ENCODE peak calls at places on chromosome 14, in five cellular contexts. T is dorsolateral prefrontal cortex, Y is MCF 10A, Q is breast epithelium, F is GM13977. Z is an unnamed sample.

GRCh38 chr14:50955373-50956043 is 11.2 kb upstream of the PYGL start:
- DNase-seq in T (no peak), Y (peak), Q (peak), F (no peak), Z (no peak)

GRCh38 chr14:68655961-68656360 is 136.9 kb downstream of the ZFP36L1 start:
- DNase-seq in T (no peak), Y (peak), Q (peak), F (no peak), Z (no peak)

GRCh38 chr14:101601603-101602465 is 40.5 kb downstream of the DIO3 start:
- DNase-seq in T (peak), Y (no peak), Q (peak), F (no peak), Z (no peak)

GRCh38 chr14:69268763-69269162 is 8.8 kb downstream of the GALNT16 start:
- DNase-seq in T (no peak), Y (no peak), Q (no peak), F (no peak), Z (no peak)

GRCh38 chr14:78022059-78022458 is 148.1 kb upstream of the NRXN3 start:
- DNase-seq in T (peak), Y (peak), Q (no peak), F (peak), Z (no peak)

GRCh38 chr14:101082036-101082435 is 178.5 kb upstream of the RTL1 start:
- DNase-seq in T (no peak), Y (no peak), Q (peak), F (no peak), Z (no peak)

GRCh38 chr14:104352493-104353220 is 214.3 kb downstream of the KIF26A start:
- DNase-seq in T (peak), Y (no peak), Q (no peak), F (no peak), Z (no peak)

GRCh38 chr14:77607741-77608302 is 8.6 kb downstream of the SPTLC2 start:
- DNase-seq in T (no peak), Y (no peak), Q (no peak), F (no peak), Z (no peak)

GRCh38 chr14:22980672-22981089 is 1.7 kb downstream of the AJUBA start:
- DNase-seq in T (peak), Y (peak), Q (peak), F (no peak), Z (no peak)

GRCh38 chr14:72894623-72895378 is 900 bp upstream of the DPF3 start:
- DNase-seq in T (no peak), Y (peak), Q (no peak), F (no peak), Z (no peak)

GRCh38 chr14:77026166-77026929 is 2.2 kb downstream of the IRF2BPL start:
- DNase-seq in T (no peak), Y (peak), Q (no peak), F (no peak), Z (no peak)

GRCh38 chr14:89160437-89160836 is 256.6 kb downstream of the FOXN3 start:
- DNase-seq in T (no peak), Y (no peak), Q (no peak), F (no peak), Z (no peak)

GRCh38 chr14:77511486-77512162 is 13.0 kb upstream of the ISM2 start:
- DNase-seq in T (no peak), Y (peak), Q (no peak), F (no peak), Z (no peak)

DNA sequence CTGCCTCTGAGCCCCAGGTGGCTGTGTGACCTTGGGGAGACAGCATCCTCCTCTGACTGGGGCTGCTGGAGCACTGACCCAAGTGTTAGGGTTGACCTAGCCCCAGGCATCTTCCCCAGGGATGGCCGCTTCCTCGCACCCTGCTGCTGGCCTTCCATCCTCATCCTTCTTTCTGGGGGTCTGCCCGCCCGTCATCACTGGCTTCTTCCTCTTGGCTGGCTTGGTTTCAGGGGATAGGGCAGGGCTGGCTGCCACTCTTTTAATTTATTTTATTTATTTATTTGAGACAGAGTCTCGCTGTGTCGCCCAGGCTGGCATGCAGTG is 3.5 kb downstream of the TEDC1 start:
- DNase-seq in T (no peak), Y (no peak), Q (no peak), F (no peak), Z (no peak)
- TF ChIP-seq CTCF in T (no peak), Y (no peak), Q (no peak), F (no peak), Z (no peak)

DNA sequence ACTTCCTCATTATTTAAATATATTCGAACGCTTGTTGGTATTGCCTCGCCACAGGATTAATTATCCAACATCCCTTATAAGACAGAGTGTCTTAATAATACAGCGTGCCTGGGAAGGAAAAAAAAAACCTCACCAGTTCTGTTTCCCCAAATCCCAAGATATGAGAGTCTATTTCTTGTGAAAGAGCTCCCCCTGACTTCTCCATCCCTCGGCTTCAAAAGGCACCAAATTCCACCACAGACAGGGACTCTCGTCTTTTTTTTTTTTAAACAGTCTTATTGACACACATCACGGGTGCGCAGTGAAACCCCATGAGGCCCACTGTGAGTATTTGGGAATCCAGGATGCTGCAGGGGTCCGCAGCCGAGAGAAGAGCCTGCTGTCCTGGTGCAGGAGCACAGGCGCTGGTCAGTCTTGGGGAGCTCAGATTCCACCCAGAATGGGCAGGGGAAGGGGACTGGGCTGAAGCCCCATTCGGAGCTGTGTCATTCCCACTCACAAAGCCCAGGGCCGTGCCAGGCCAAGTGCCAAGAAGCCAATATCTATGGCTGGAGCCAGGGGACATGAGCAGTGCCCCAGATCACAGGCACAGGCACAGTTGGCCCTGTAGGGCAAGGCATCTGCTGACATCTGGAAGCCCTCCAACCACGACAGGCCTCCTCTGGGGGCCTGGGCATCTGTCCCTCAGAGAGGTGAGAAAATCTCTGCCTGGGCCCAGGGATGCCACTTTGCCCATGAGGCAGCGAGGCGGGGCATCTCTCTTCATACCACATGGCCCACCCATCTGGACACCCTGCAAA is 71.9 kb downstream of the BCL11B start:
- DNase-seq in T (no peak), Y (peak), Q (no peak), F (no peak), Z (no peak)
- TF ChIP-seq CTCF in T (peak), Y (peak), Q (no peak), F (no peak), Z (no peak)

GRCh38 chr14:99562848-99563748 is 40.9 kb downstream of the CCDC85C start:
- DNase-seq in T (peak), Y (peak), Q (peak), F (no peak), Z (no peak)
- TF ChIP-seq CTCF in T (peak), Y (peak), Q (peak), F (no peak), Z (no peak)

DNA sequence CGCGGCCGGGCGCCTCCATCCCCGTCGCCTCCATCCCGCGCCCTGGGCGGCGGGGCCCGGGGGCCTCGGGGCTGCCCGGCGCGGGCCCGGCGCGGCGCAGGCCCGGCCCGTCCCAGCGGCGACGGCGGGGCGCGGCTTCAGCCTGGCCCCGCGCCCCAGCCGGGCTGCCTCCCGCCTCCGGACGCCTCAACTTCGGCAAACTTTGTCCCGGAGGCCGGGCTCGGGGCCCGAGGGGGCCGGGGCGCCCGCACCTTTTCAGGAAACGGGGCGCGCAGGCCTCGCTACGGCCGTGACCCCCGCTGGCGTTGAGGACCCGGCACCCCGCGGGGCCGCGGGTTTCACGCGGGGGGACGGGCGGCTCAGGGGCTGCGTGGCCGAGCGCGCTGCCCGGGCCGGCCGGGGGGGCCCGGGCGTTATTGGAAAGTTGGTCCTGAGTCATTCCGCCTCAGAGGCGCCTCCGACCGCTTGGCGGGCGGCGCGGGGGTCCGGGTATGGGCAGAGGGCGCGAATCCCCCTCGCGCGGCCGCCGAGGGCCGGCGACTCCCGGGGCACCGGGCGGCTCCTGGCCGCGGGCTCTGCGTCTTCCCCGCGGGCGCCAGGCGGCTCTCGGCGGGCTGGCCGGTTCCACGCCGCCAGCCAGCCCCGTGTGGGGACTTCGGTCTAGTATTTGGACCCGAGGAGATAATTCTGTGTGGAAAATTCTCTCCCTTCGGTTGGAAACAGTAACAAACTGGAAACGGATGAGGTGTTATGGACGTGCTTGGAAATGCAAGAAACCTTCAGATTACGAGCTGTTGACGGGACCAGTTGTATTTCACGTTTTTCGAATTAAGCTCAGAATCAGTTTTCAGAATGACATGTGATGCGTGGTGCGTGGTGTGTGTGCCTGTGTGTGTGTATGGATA is 714 bp downstream of the TRAF3 start:
- DNase-seq in T (no peak), Y (no peak), Q (no peak), F (no peak), Z (no peak)
- TF ChIP-seq CTCF in T (no peak), Y (no peak), Q (no peak), F (no peak), Z (no peak)

Z was measured in omental fat pad.